ENCODE peak calls at places on chromosome 14, in six cellular contexts. I, V, W, K, U and E are unnamed samples.

GRCh38 chr14:78835052-78835451 is 664.9 kb downstream of the NRXN3 start:
- DNase-seq in U (no peak), V (no peak), K (no peak), I (no peak), W (no peak), E (no peak)

GRCh38 chr14:105028251-105028927 is 7.5 kb upstream of the CDCA4 start:
- DNase-seq in W (no peak), V (no peak), K (no peak), U (no peak), I (no peak), E (no peak)

GRCh38 chr14:101502761-101503392 is 58.4 kb upstream of the DIO3 start:
- DNase-seq in I (no peak), K (peak; percentile 5), U (no peak), V (no peak), W (no peak), E (no peak)

GRCh38 chr14:100577321-100577985 is 9.8 kb downstream of the BEGAIN start:
- DNase-seq in W (no peak), V (no peak), K (no peak), U (no peak), I (no peak), E (no peak)

GRCh38 chr14:63478024-63478423 is 65.2 kb downstream of the PPP2R5E start:
- DNase-seq in K (no peak), U (no peak), I (no peak), V (no peak), W (no peak), E (no peak)

GRCh38 chr14:75422169-75422568 is 5.7 kb upstream of the JDP2 start:
- DNase-seq in V (peak; percentile 56), U (peak; percentile 57), I (no peak), W (peak; percentile 74), K (no peak), E (no peak)

GRCh38 chr14:55129086-55129427 is at the start of gene LGALS3:
- DNase-seq in I (no peak), W (peak; percentile 56), U (peak; percentile 70), V (peak; percentile 70), K (peak; percentile 72), E (peak; percentile 66)

GRCh38 chr14:103886304-103887169 is 39.2 kb upstream of the PPP1R13B start:
- DNase-seq in I (no peak), K (no peak), W (no peak), V (no peak), U (no peak), E (no peak)

GRCh38 chr14:82080319-82080718 is 546.7 kb upstream of the SEL1L start:
- DNase-seq in V (no peak), K (no peak), U (no peak), W (no peak), I (no peak), E (no peak)

GRCh38 chr14:29710015-29710414 is 217.6 kb downstream of the PRKD1 start:
- DNase-seq in V (no peak), W (no peak), K (no peak), I (no peak), U (no peak), E (no peak)

GRCh38 chr14:89899917-89900680 is 54.4 kb downstream of the EFCAB11 start:
- DNase-seq in K (no peak), U (no peak), I (no peak), W (no peak), V (no peak), E (no peak)

GRCh38 chr14:95862243-95862642 is 14.4 kb upstream of the TUNAR start:
- DNase-seq in U (no peak), W (no peak), I (no peak), K (no peak), V (no peak), E (no peak)

GRCh38 chr14:104429291-104429861 is 150.2 kb upstream of the C14orf180 start:
- DNase-seq in V (no peak), K (no peak), W (no peak), I (no peak), U (no peak), E (no peak)

GRCh38 chr14:100295376-100296105 is 10.7 kb downstream of the SLC25A29 start:
- DNase-seq in K (no peak), W (no peak), U (no peak), I (no peak), V (no peak), E (no peak)

GRCh38 chr14:65229431-65230286 is 127.3 kb upstream of the MAX start:
- DNase-seq in W (no peak), K (no peak), U (peak; percentile 41), V (no peak), I (no peak), E (peak; percentile 35)

GRCh38 chr14:30966415-30967363 is 58.8 kb upstream of the AP4S1 start:
- DNase-seq in U (peak; percentile 7), K (no peak), I (no peak), W (peak; percentile 53), V (no peak), E (no peak)

GRCh38 chr14:104799657-104800599 is 973 bp upstream of the ZBTB42 start:
- DNase-seq in U (peak; percentile 45), W (no peak), I (peak; percentile 70), V (peak; percentile 77), K (peak; percentile 78), E (peak; percentile 81)

GRCh38 chr14:60656755-60657608 is 7.7 kb upstream of the SIX1 start:
- DNase-seq in I (no peak), K (peak; percentile 58), W (peak; percentile 75), U (peak; percentile 68), V (peak; percentile 79), E (no peak)

GRCh38 chr14:102544745-102545460 is 35.3 kb upstream of the ANKRD9 start:
- DNase-seq in K (peak; percentile 29), V (no peak), W (no peak), U (no peak), I (no peak), E (no peak)

GRCh38 chr14:102541771-102542170 is 32.2 kb upstream of the ANKRD9 start:
- DNase-seq in V (no peak), K (no peak), W (no peak), U (no peak), I (no peak), E (no peak)

GRCh38 chr14:102544034-102544744 is 34.6 kb upstream of the ANKRD9 start:
- DNase-seq in K (no peak), I (no peak), U (no peak), W (no peak), V (no peak), E (no peak)

GRCh38 chr14:102547067-102547466 is 37.5 kb upstream of the ANKRD9 start:
- DNase-seq in U (no peak), I (no peak), W (no peak), V (no peak), K (no peak), E (no peak)

DNA sequence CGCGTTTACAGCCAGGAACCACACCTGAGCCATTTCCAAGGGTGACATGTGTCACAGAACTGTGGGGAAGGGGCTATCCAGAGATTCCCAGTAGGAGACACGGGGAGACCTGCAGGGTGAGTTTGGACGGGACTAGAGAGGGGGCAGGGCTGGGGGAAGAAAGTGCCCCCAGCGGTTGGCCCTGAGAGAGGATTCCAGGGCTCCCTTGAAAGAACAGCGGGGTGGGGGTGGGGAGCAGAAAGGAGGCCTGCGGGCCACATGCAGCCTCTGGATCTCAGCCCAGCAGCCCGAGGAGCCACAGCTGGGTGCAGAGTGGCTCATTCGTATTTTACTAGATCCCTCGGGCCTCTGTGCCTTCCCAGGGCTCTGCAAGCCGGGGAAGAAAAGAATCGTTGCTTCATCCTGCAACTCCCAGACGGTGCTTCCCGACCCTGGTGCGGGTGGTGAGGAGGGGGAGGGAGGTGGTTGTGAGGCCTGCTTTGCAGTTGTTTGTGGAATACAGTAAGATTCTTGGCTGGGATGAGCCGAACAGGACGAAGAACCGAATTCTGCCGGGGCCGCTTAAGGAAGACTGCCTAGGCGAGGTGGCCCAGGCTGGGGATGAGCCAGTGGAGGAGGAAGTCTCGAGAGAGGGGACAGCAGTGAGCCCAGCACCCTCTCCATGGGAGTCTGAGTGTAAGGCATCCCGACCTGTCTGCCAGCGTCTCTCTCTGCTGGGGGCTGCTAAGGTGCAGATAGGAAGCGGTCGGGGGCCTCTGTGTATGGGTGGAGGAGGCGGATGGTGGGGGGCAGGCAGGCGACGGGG is 36.1 kb upstream of the ANKRD9 start:
- DNase-seq in W (no peak), I (no peak), K (no peak), U (no peak), V (peak; percentile 51), E (no peak)
- TF ChIP-seq CTCF in W (no peak), I (no peak), K (no peak), U (no peak), V (peak; percentile 10), E (no peak)

GRCh38 chr14:53663709-53664108 is 292.9 kb downstream of the BMP4 start:
- DNase-seq in W (peak; percentile 50), I (no peak), K (no peak), U (no peak), V (peak; percentile 28), E (no peak)
- TF ChIP-seq CTCF in W (peak; percentile 31), I (no peak), K (no peak), U (peak; percentile 8), V (peak; percentile 68), E (no peak)

DNA sequence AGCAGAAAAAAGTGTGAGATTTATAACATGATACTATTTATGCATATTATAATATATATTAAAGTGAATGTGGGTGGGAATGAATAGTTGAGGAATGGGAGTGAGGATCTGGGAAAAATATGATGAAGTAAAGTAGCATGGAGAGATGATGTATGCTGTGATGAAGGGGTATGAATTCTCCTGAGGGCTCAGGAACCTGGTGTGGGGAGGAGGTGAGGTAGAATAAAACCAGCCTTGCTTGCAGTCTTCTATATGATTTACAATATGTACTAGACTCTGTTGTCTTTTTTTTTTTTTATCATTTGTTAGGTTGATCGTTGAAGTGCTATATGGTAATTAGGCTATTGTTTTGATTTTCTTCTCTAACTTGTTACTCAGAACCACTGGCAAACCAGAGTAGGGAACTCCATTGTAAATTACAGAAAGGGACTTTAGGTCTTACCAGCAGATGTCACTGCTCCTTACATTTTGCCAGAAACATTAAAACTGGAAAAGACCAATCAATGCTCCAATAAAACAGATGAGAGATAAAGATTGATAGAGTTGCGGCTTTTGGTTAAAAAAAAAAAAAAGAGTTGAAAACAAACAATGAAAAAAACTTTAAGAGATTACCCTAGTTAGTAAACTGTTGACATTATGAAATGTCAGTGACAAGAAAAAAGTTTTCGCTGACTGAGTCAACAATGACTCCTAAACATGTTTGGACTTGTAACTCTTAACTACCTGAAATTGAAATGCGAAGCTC is 39.9 kb downstream of the ATL1 start:
- DNase-seq in V (peak; percentile 39), U (peak; percentile 76), I (no peak), K (no peak), W (peak; percentile 62), E (no peak)
- TF ChIP-seq CTCF in V (peak; percentile 63), U (peak; percentile 59), I (peak; percentile 55), K (no peak), W (peak; percentile 85), E (peak; percentile 34)

DNA sequence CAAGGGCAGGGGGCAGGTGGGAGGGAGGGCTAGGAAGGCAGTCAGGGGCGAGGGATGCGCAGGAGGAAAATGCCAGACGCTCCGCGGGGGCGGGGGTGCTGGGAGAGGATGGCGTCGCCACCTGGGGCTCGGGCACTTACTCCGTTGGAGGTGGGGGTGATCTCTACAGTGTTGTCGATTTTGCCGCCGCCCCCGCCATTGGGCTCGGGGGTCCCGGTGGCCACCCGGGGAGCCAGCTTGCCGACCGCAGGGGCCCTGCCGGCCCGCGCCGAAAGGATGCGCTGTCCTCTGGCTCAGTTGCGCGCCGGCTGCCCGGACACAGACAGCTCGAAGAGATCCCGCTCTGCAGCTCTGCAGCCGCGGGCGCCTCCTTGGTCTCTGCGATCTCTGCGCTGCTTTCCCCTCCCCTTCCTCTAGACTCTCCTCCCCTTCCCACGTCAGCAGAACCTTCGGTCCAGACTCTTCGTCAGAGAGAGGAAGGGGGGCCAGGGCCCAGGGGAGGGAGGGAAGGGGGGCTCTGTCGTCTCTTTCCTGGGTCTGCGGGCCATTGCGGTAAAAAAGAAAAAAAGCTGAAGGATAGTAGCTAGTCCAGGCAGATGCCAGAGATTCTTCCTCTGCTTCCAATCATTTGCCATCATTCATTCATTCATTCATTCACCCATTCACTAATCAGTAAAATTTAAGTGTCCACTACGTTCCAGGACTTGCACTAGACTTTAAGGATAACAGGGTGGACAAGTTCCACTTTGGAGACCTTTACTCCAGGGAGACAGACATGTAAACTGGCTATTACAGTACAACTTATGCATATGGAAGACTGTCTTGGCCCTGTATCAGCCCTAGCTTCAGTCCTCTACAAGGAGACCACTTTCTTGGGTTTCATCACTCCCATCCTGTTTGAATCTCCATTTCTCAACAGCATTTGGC is at the start of gene SLC22A17:
- DNase-seq in V (peak; percentile 74), I (peak; percentile 52), K (no peak), U (peak; percentile 60), W (peak; percentile 65), E (peak; percentile 79)
- TF ChIP-seq CTCF in V (peak; percentile 22), I (no peak), K (no peak), U (no peak), W (no peak), E (no peak)